ENCODE peak calls at places on chromosomes 11 and 22, in eight cellular contexts. D is hippocampal formation; A is stimulated activated CD4-positive, alpha-beta T cell treated with anti-CD3 and anti-CD28 coated beads, Interleukin-1b, Interleukin-23, amount 100 ng/mL, for 1 hour; W is stimulated activated CD8-positive, alpha-beta memory T cell treated with anti-CD3 and anti-CD28 coated beads, Interleukin-7, amount 100 ng/mL, for 48 hours; M is mucosa of gallbladder; F is NCI-H1092 treated with DMSO at 0.1 percent for 48 hours; C is pons; P is HL-60. Q is an unnamed sample.

GRCh38 chr22:39177791-39178190 is 25.3 kb upstream of the CBX7 start:
- DNase-seq in C (no peak), F (no peak), P (no peak), W (no peak), D (no peak), A (no peak), M (no peak), Q (no peak)

GRCh38 chr22:46961591-46962290 is 199.3 kb downstream of the TBC1D22A start:
- DNase-seq in P (no peak), M (no peak), F (no peak), A (no peak), W (no peak), C (no peak), D (no peak), Q (no peak)

GRCh38 chr11:93922830-93923229 is 72.4 kb upstream of the VSTM5 start:
- DNase-seq in D (no peak), C (no peak), P (no peak), W (no peak), F (no peak), M (no peak), A (no peak), Q (no peak)

GRCh38 chr11:83520849-83521248 is 234.7 kb upstream of the CCDC90B start:
- DNase-seq in F (no peak), C (peak), A (no peak), M (no peak), P (no peak), D (no peak), W (no peak), Q (no peak)

GRCh38 chr22:26409705-26410376 is 19.2 kb upstream of the ASPHD2 start:
- DNase-seq in P (no peak), C (no peak), A (no peak), W (no peak), F (peak), D (no peak), M (no peak), Q (no peak)

GRCh38 chr11:113991170-113991569 is 16.3 kb downstream of the HTR3A start:
- DNase-seq in D (no peak), C (no peak), M (peak), F (no peak), P (no peak), A (no peak), W (no peak), Q (no peak)

GRCh38 chr11:123429851-123430735 is at the start of gene GRAMD1B:
- DNase-seq in C (no peak), M (peak), A (peak), P (peak), D (no peak), W (peak), F (peak), Q (peak)

GRCh38 chr11:19594326-19594725 is 118.3 kb upstream of the NAV2 start:
- DNase-seq in D (no peak), M (no peak), C (no peak), F (no peak), P (no peak), A (no peak), W (no peak), Q (no peak)

GRCh38 chr11:3781423-3781822 is 15.9 kb downstream of the NUP98 start:
- DNase-seq in A (no peak), F (no peak), D (no peak), W (no peak), C (no peak), M (no peak), P (peak), Q (no peak)

GRCh38 chr11:26992031-26992541 is 1.8 kb upstream of the FIBIN start:
- DNase-seq in P (no peak), F (no peak), W (no peak), A (no peak), C (no peak), D (no peak), M (no peak), Q (no peak)

GRCh38 chr11:32838505-32839274 is 9.0 kb downstream of the PRRG4 start:
- DNase-seq in F (no peak), D (no peak), C (no peak), P (no peak), A (no peak), M (no peak), W (no peak), Q (no peak)

GRCh38 chr11:113436672-113437252 is 38.4 kb downstream of the DRD2 start:
- DNase-seq in A (no peak), D (no peak), P (no peak), C (no peak), M (no peak), W (no peak), F (no peak), Q (no peak)

GRCh38 chr11:108973402-108974119 is 308.7 kb downstream of the DDX10 start:
- DNase-seq in D (no peak), M (no peak), A (no peak), W (no peak), P (no peak), C (no peak), F (no peak), Q (no peak)

GRCh38 chr22:43488937-43489336 is 77.1 kb downstream of the MPPED1 start:
- DNase-seq in C (no peak), M (no peak), W (no peak), P (no peak), F (no peak), A (no peak), D (no peak), Q (no peak)

GRCh38 chr11:2911088-2912037 is 17.9 kb downstream of the PHLDA2 start:
- DNase-seq in P (no peak), W (no peak), C (no peak), D (no peak), A (no peak), F (no peak), M (no peak), Q (no peak)

GRCh38 chr22:20176421-20177060 is 25.7 kb upstream of the CCDC188 start:
- DNase-seq in C (no peak), D (no peak), P (no peak), M (no peak), A (no peak), W (no peak), F (no peak), Q (no peak)

GRCh38 chr22:33049125-33049729 is 9.0 kb downstream of the SYN3 start:
- DNase-seq in M (peak), A (peak), F (peak), W (no peak), P (peak), D (peak), C (peak), Q (peak)

GRCh38 chr11:78337554-78337924 is 80.1 kb downstream of the GAB2 start:
- DNase-seq in M (no peak), F (no peak), C (peak), W (no peak), P (no peak), D (no peak), A (no peak), Q (no peak)

GRCh38 chr22:39427751-39428596 is 28.4 kb downstream of the TAB1 start:
- DNase-seq in W (no peak), F (no peak), M (no peak), D (no peak), A (no peak), C (no peak), P (no peak), Q (no peak)

Q was measured in lung.